ENCODE peak calls at places on chromosomes 3 and 15, in seven cellular contexts. H, R, W, S, M, B and N are unnamed samples.

GRCh38 chr3:43153189-43154083 is 47.6 kb upstream of the POMGNT2 start:
- DNase-seq in H (no peak), R (peak), W (no peak), S (no peak), M (peak), B (peak), N (no peak)

GRCh38 chr15:85871545-85871944 is 76.8 kb upstream of the KLHL25 start:
- DNase-seq in H (no peak), R (no peak), W (no peak), S (no peak), M (no peak), B (no peak), N (no peak)

GRCh38 chr3:129291487-129291886 is 12.8 kb downstream of the HMCES start:
- DNase-seq in H (no peak), R (no peak), W (no peak), S (no peak), M (no peak), B (peak), N (no peak)

GRCh38 chr3:185824051-185824466 is 783 bp downstream of the IGF2BP2 start:
- DNase-seq in H (peak), R (no peak), W (no peak), S (no peak), M (peak), B (no peak), N (no peak)

GRCh38 chr3:159929181-159929893 is 59.3 kb upstream of the IL12A start:
- DNase-seq in H (peak), R (peak), W (no peak), S (peak), M (no peak), B (peak), N (no peak)

GRCh38 chr15:66830358-66830757 is 128.3 kb downstream of the SMAD6 start:
- DNase-seq in H (no peak), R (no peak), W (no peak), S (peak), M (no peak), B (peak), N (no peak)

GRCh38 chr15:49988766-49989165 is 130.3 kb downstream of the ATP8B4 start:
- DNase-seq in H (no peak), R (no peak), W (no peak), S (no peak), M (no peak), B (no peak), N (no peak)

GRCh38 chr3:197505796-197506553 is 49.8 kb downstream of the BDH1 start:
- DNase-seq in H (peak), R (no peak), W (no peak), S (no peak), M (no peak), B (no peak), N (no peak)

GRCh38 chr3:160003520-160004128 is 15.0 kb downstream of the IL12A start:
- DNase-seq in H (peak), R (no peak), W (no peak), S (peak), M (no peak), B (peak), N (no peak)

GRCh38 chr3:152656207-152657001 is 178.5 kb upstream of the P2RY1 start:
- DNase-seq in H (no peak), R (no peak), W (no peak), S (no peak), M (no peak), B (peak), N (no peak)

GRCh38 chr15:22968356-22968755 is 11.8 kb downstream of the CYFIP1 start:
- DNase-seq in H (no peak), R (peak), W (no peak), S (peak), M (no peak), B (peak), N (no peak)

GRCh38 chr15:35740761-35741160 is 194.8 kb upstream of the DPH6 start:
- DNase-seq in H (no peak), R (peak), W (no peak), S (no peak), M (no peak), B (peak), N (no peak)

GRCh38 chr3:155369244-155369643 is 75.8 kb upstream of the STRIT1 start:
- DNase-seq in H (no peak), R (no peak), W (no peak), S (no peak), M (no peak), B (no peak), N (no peak)

GRCh38 chr3:66011098-66011655 is 27.5 kb downstream of the MAGI1 start:
- DNase-seq in H (no peak), R (no peak), W (no peak), S (no peak), M (no peak), B (no peak), N (no peak)

GRCh38 chr3:13352621-13353131 is 67.4 kb downstream of the NUP210 start:
- DNase-seq in H (no peak), R (no peak), W (no peak), S (no peak), M (no peak), B (no peak), N (no peak)

GRCh38 chr3:159764211-159765024 is 224.2 kb upstream of the IL12A start:
- DNase-seq in H (peak), R (peak), W (no peak), S (peak), M (peak), B (peak), N (peak)

GRCh38 chr3:11480663-11481298 is 162.9 kb downstream of the VGLL4 start:
- DNase-seq in H (no peak), R (no peak), W (no peak), S (no peak), M (no peak), B (no peak), N (no peak)

GRCh38 chr15:29952245-29952644 is 130.0 kb upstream of the TJP1 start:
- DNase-seq in H (no peak), R (no peak), W (no peak), S (no peak), M (no peak), B (no peak), N (no peak)

GRCh38 chr3:84717894-84718293 is 240.9 kb upstream of the CADM2 start:
- DNase-seq in H (no peak), R (no peak), W (no peak), S (no peak), M (no peak), B (no peak), N (no peak)

GRCh38 chr3:189685854-189686253 is 54.7 kb downstream of the TP63 start:
- DNase-seq in H (no peak), R (peak), W (no peak), S (peak), M (no peak), B (peak), N (no peak)

GRCh38 chr15:68612979-68613740 is 34.4 kb downstream of the CORO2B start:
- DNase-seq in H (no peak), R (no peak), W (no peak), S (peak), M (no peak), B (no peak), N (no peak)

GRCh38 chr15:51503003-51503402 is 119.6 kb downstream of the DMXL2 start:
- DNase-seq in H (no peak), R (no peak), W (no peak), S (no peak), M (no peak), B (no peak), N (no peak)

GRCh38 chr15:93135459-93135858 is 46.4 kb upstream of the RGMA start:
- DNase-seq in H (no peak), R (no peak), W (no peak), S (no peak), M (no peak), B (no peak), N (no peak)

GRCh38 chr3:138297059-138297607 is 32.5 kb downstream of the NME9 start:
- DNase-seq in H (no peak), R (no peak), W (no peak), S (no peak), M (no peak), B (no peak), N (no peak)

GRCh38 chr15:77993374-77993911 is 84.1 kb downstream of the TBC1D2B start:
- DNase-seq in H (peak), R (no peak), W (no peak), S (no peak), M (peak), B (no peak), N (no peak)

DNA sequence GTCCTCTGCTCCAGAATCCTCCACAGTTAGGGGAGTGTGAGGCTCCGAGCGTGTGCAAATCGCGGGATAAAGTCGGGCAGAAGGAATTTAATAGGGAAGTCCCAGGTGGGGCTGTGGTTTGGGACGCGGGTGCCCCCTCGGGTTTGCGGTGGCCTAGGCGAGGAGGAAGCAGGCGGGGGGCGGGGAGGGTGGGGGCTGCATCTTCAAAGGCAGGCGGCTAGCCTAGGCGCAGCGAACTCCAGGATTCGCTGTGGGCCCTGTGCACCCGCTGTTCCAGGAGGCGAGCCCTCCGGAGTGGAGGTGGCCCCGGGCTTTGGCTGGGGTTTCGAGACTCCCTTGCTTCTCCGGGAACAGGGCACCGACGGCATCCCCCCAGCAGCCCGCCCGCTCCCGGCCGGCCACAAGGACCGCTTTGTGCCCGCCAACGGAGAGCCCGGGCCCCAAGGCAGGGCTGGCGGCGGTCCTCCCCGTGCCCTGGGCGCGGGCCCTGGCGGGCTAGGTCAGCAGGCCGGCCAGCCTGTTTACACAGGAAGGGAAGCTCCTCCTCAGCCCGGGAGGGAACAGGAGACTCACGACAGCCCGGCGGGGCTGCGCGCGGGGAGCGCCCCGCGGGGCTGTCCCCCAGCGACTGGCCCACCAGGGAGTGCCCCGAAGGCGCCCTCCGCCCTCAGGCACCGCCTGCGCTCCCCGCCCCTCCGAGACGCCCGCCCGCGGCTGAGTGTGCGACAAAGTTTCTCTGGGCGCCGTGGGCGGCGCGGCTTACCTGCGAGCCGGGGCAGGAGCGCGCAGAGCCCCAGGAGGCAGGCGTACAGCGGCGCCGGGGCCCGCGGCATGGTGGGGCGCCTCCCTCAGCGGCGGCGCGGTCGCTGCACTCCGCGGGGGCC is 755 bp downstream of the ITGB5 start:
- DNase-seq in H (peak), R (no peak), W (no peak), S (peak), M (peak), B (peak), N (no peak)
- TF ChIP-seq CTCF in H (no peak), R (no peak), W (no peak), S (no peak), M (no peak), B (no peak), N (no peak)

DNA sequence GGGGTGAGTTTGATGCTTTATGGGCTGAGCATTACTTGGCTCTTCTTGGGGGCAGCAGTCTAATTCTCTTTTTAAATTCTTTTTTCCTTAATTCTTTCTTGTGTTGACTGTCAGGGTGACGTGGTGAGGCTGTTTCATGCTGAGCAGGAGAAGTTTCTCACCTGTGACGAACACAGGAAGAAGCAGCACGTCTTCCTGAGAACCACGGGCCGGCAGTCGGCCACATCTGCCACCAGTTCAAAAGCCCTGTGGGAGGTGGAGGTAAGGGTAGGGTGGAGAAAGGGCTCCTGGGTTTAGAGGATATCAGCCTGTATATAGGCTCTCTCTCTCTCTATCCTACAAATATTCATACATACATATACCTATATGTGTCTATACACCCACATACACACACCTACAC is 152.3 kb downstream of the ITPR1 start:
- DNase-seq in H (no peak), R (no peak), W (no peak), S (no peak), M (no peak), B (no peak), N (no peak)
- TF ChIP-seq CTCF in H (no peak), R (no peak), W (no peak), S (no peak), M (no peak), B (no peak), N (no peak)

GRCh38 chr15:44545934-44546802 is 9.2 kb downstream of the EIF3J start:
- DNase-seq in H (no peak), R (no peak), W (no peak), S (no peak), M (no peak), B (peak), N (no peak)

GRCh38 chr15:44550256-44550655 is 13.3 kb downstream of the EIF3J start:
- DNase-seq in H (no peak), R (no peak), W (no peak), S (no peak), M (no peak), B (peak), N (no peak)

GRCh38 chr15:44554934-44555723 is 18.2 kb downstream of the EIF3J start:
- DNase-seq in H (no peak), R (no peak), W (no peak), S (no peak), M (no peak), B (no peak), N (no peak)

DNA sequence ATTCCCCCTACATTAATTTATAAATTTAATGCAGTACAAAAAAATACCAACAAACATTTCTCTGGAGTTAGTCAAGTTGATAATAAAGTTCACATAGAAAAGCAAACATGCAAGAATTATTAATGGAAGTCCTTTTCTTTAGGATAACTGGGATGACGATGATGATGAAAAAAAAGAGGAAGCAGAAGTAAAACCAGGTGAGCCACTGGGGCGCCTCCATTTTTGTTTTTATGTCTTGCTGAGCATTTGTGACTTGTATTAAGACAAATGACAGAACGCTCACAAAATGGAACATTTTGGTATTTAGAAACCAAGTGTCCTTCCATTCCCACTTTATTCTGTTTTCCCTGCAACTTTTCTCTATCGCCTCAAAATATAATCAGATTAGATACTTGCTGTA is 13.8 kb downstream of the EIF3J start:
- DNase-seq in H (no peak), R (no peak), W (no peak), S (no peak), M (no peak), B (no peak), N (no peak)
- TF ChIP-seq CTCF in H (no peak), R (no peak), W (no peak), S (no peak), M (no peak), B (no peak), N (no peak)

GRCh38 chr3:148136816-148137215 is 560.9 kb upstream of the AGTR1 start:
- DNase-seq in H (no peak), R (no peak), W (no peak), S (no peak), M (no peak), B (no peak), N (no peak)
- TF ChIP-seq CTCF in H (no peak), R (no peak), W (no peak), S (no peak), M (no peak), B (no peak), N (no peak)